ENCODE peak calls at places on chromosome 9, in five cellular contexts. G, N, I, F and Z are unnamed samples.

GRCh38 chr9:89576404-89576824 is 28.4 kb upstream of the GADD45G start:
- DNase-seq in N (no peak), I (no peak), G (peak; percentile 32), F (peak; percentile 15), Z (peak; percentile 38)

GRCh38 chr9:95341262-95342011 is 23.9 kb upstream of the FANCC start:
- DNase-seq in G (no peak), F (no peak), I (no peak), N (no peak), Z (peak; percentile 38)

GRCh38 chr9:5596173-5596572 is 32.7 kb upstream of the RIC1 start:
- DNase-seq in G (no peak), I (no peak), F (no peak), N (no peak), Z (no peak)

GRCh38 chr9:106077731-106078130 is 383.4 kb downstream of the TMEM38B start:
- DNase-seq in G (no peak), N (no peak), I (no peak), F (no peak), Z (no peak)

GRCh38 chr9:15935661-15936315 is 382.9 kb downstream of the CCDC171 start:
- DNase-seq in G (no peak), N (no peak), I (no peak), F (no peak), Z (no peak)

GRCh38 chr9:107653263-107653821 is 163.8 kb upstream of the KLF4 start:
- DNase-seq in G (no peak), N (no peak), F (no peak), I (no peak), Z (no peak)

GRCh38 chr9:33880562-33881089 is 63.7 kb downstream of the UBE2R2 start:
- DNase-seq in N (no peak), I (no peak), G (no peak), F (peak; percentile 23), Z (no peak)

GRCh38 chr9:8570776-8571175 is 771.2 kb upstream of the DMAC1 start:
- DNase-seq in N (no peak), I (no peak), G (no peak), F (no peak), Z (no peak)

GRCh38 chr9:112061152-112061740 is 113.9 kb downstream of the SUSD1 start:
- DNase-seq in F (peak; percentile 76), N (peak; percentile 55), G (peak; percentile 56), I (no peak), Z (peak; percentile 81)

GRCh38 chr9:81661339-81661738 is 28.0 kb downstream of the TLE1 start:
- DNase-seq in N (no peak), F (no peak), I (no peak), G (no peak), Z (no peak)

GRCh38 chr9:89440548-89440947 is 57.4 kb downstream of the SEMA4D start:
- DNase-seq in G (no peak), I (no peak), F (no peak), N (peak; percentile 78), Z (no peak)

GRCh38 chr9:104905931-104906330 is 22.0 kb downstream of the ABCA1 start:
- DNase-seq in G (no peak), F (no peak), I (no peak), N (no peak), Z (no peak)

GRCh38 chr9:104903609-104904008 is 24.3 kb downstream of the ABCA1 start:
- DNase-seq in I (no peak), G (peak; percentile 38), N (no peak), F (no peak), Z (no peak)

GRCh38 chr9:104907278-104907951 is 20.5 kb downstream of the ABCA1 start:
- DNase-seq in I (no peak), F (no peak), N (no peak), G (no peak), Z (no peak)

GRCh38 chr9:104905153-104905901 is 22.6 kb downstream of the ABCA1 start:
- DNase-seq in N (no peak), G (no peak), F (no peak), I (no peak), Z (no peak)

GRCh38 chr9:104906441-104907277 is 21.3 kb downstream of the ABCA1 start:
- DNase-seq in F (no peak), I (no peak), G (no peak), N (no peak), Z (no peak)
- TF ChIP-seq EP300 in F (no peak), I (no peak), G (no peak), N (no peak), Z (no peak)

GRCh38 chr9:127580879-127581278 is 31.2 kb upstream of the STXBP1 start:
- DNase-seq in F (no peak), N (no peak), I (no peak), G (no peak), Z (no peak)

GRCh38 chr9:127580371-127580770 is 31.7 kb upstream of the STXBP1 start:
- DNase-seq in G (no peak), I (no peak), N (no peak), F (no peak), Z (no peak)

GRCh38 chr9:127578627-127578951 is 33.5 kb upstream of the STXBP1 start:
- DNase-seq in N (no peak), I (no peak), F (no peak), G (no peak), Z (no peak)

GRCh38 chr9:127575875-127576778 is 36.0 kb upstream of the STXBP1 start:
- DNase-seq in F (no peak), G (peak; percentile 91), I (no peak), N (no peak), Z (peak; percentile 53)

DNA sequence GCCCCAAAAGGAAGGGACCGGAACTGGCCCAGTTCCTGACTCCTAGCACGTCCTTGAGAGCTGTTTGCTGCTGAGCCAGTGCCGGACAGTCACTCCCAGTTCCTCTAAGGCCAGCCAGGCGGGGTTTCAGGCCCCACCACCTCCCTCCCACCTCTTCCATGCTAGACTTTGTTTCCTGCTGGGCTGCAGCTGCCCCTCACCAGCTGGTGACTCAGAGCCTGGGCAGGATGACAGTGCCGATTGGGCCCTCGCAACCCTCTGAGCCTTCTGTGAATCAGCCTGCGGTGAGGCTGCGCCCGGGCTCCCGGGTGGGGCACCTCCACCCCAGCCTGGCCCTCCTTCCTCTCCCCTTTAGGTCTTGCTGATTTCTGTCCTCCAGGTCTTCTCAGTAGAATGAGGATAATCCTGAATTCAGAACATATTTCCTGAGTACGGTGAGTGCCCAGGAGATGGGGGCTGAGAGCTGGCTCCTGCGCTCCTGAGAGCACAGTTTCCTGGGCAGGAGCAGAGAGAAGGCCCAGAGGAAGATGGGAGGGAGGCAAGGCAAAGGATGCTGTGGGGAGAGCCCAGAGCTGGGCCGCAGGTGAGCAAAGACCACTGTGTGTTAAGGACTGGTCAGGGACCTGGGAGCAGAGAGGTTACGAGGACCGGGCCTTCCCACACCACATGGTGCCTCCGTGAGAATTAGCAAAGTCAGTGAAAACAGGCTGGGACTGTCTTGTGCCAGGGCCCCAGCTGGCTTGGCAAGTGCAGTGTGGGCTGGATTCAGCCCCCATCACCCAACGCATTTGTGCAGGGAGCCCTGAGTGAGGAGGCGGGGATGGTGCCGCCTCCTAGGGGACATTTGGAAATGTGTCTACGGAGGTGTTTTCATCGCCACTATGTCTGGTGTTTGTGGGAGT is 32.9 kb upstream of the STXBP1 start:
- DNase-seq in G (peak; percentile 86), I (peak; percentile 76), N (peak; percentile 87), F (no peak), Z (peak; percentile 93)
- TF ChIP-seq POLR2A in G (peak; percentile 58), I (peak; percentile 19), N (no peak), F (no peak), Z (peak; percentile 57)

GRCh38 chr9:91195372-91196012 is 166.2 kb downstream of the AUH start:
- DNase-seq in F (no peak), N (no peak), G (peak; percentile 28), I (no peak), Z (no peak)

GRCh38 chr9:91191443-91192378 is 170.0 kb downstream of the AUH start:
- DNase-seq in N (no peak), F (no peak), G (no peak), I (no peak), Z (no peak)

GRCh38 chr9:91192379-91192775 is 169.3 kb downstream of the AUH start:
- DNase-seq in F (no peak), G (peak; percentile 30), N (no peak), I (no peak), Z (no peak)

GRCh38 chr9:91192785-91193657 is 168.7 kb downstream of the AUH start:
- DNase-seq in F (peak; percentile 79), G (peak; percentile 95), N (peak; percentile 74), I (peak; percentile 75), Z (peak; percentile 95)

GRCh38 chr9:91193658-91194391 is 167.9 kb downstream of the AUH start:
- DNase-seq in F (peak; percentile 80), I (peak; percentile 72), N (peak; percentile 93), G (peak; percentile 93), Z (peak; percentile 77)
- TF ChIP-seq EP300 in F (peak; percentile 71), I (no peak), N (peak; percentile 75), G (peak; percentile 83), Z (peak; percentile 19)

GRCh38 chr9:109794361-109795012 is 14.5 kb downstream of the PALM2AKAP2 start:
- DNase-seq in F (no peak), I (no peak), N (no peak), G (no peak), Z (no peak)
- TF ChIP-seq POLR2A in F (no peak), I (no peak), N (no peak), G (no peak), Z (no peak)

DNA sequence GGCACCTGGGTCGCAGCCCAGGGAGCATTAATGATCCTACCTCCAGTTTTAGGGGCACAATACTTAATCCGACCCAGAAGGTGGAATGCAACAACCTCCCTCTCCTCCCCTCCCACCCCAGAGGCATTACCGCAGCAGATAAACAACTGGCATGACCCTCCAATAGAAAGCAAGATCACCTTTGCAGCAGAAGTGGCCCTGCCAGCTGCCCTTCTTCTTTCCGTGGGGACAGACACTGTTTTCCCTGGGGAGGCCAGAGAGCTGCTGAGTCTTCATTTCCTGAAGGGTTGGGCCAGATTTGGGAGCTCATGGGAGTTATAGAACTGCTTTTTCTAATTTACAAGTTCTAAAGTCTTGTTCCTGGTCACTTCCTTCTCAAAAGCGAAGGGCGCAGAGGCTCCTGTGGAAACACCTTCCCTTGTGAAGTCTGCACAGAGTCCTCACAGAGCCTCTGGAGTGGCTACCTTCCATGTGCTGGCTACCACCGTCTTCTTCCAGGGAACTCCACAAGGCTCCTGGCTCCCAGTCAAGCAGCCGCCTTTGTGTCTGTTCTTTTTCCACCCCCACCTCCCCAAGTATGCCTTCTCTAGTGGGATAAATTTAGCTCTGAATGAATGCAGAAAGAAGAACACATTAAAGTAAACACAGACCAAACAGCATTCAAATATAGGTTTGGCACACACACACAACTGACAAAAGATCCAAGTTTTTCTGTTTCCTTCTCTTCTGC is 8.0 kb upstream of the PALM2AKAP2 start:
- DNase-seq in I (no peak), F (no peak), N (no peak), G (no peak), Z (no peak)
- TF ChIP-seq EP300 in I (no peak), F (no peak), N (no peak), G (no peak), Z (no peak)